ENCODE peak calls at places on chromosomes 13 and 19, in four cellular contexts. G is dorsolateral prefrontal cortex, P is transverse colon, O is GM23338. U is an unnamed sample.

GRCh38 chr13:111093634-111094033 is 21.5 kb upstream of the ARHGEF7 start:
- DNase-seq in G (no peak), P (no peak), O (peak), U (no peak)

GRCh38 chr13:36352350-36352749 is 6.2 kb upstream of the SPART start:
- DNase-seq in G (no peak), P (no peak), O (no peak), U (no peak)

GRCh38 chr13:43478178-43478577 is 308.6 kb downstream of the ENOX1 start:
- DNase-seq in G (no peak), P (no peak), O (no peak), U (no peak)

GRCh38 chr19:18385675-18386542 is at the start of gene GDF15:
- DNase-seq in G (no peak), P (peak), O (peak), U (peak)

GRCh38 chr19:49014123-49014869 is 2.6 kb downstream of the LHB start:
- DNase-seq in G (no peak), P (no peak), O (no peak), U (no peak)

GRCh38 chr19:5863030-5863665 is 7.2 kb downstream of the FUT5 start:
- DNase-seq in G (no peak), P (no peak), O (no peak), U (no peak)

GRCh38 chr19:37933965-37934364 is 27.0 kb downstream of the SIPA1L3 start:
- DNase-seq in G (no peak), P (no peak), O (no peak), U (peak)

GRCh38 chr19:10432736-10433130 is 12.4 kb downstream of the PDE4A start:
- DNase-seq in G (no peak), P (no peak), O (peak), U (no peak)

GRCh38 chr19:16386619-16387240 is 62.1 kb downstream of the KLF2 start:
- DNase-seq in G (no peak), P (no peak), O (peak), U (peak)

GRCh38 chr13:21060063-21060826 is 1.1 kb downstream of the LATS2 start:
- DNase-seq in G (no peak), P (peak), O (peak), U (peak)

GRCh38 chr13:51177188-51177587 is 45.0 kb upstream of the FAM124A start:
- DNase-seq in G (no peak), P (no peak), O (no peak), U (no peak)

GRCh38 chr19:40370997-40371801 is 18.8 kb downstream of the HIPK4 start:
- DNase-seq in G (no peak), P (no peak), O (no peak), U (no peak)

GRCh38 chr13:87130401-87130800 is 540.8 kb upstream of the SLITRK5 start:
- DNase-seq in G (no peak), P (no peak), O (no peak), U (no peak)

GRCh38 chr19:4519172-4519496 is 848 bp upstream of the PLIN4 start:
- DNase-seq in G (no peak), P (no peak), O (no peak), U (no peak)

GRCh38 chr13:64746845-64747244 is 2483.3 kb downstream of the PCDH9 start:
- DNase-seq in G (no peak), P (no peak), O (peak), U (no peak)

GRCh38 chr19:3161453-3161852 is 17.1 kb upstream of the S1PR4 start:
- DNase-seq in G (no peak), P (no peak), O (no peak), U (no peak)

GRCh38 chr13:40635315-40635995 is 31.0 kb downstream of the FOXO1 start:
- DNase-seq in G (no peak), P (no peak), O (no peak), U (no peak)

GRCh38 chr13:44972956-44973581 is 16.2 kb downstream of the NUFIP1 start:
- DNase-seq in G (no peak), P (no peak), O (peak), U (no peak)

GRCh38 chr13:46489586-46490023 is 63.4 kb upstream of the LRCH1 start:
- DNase-seq in G (no peak), P (no peak), O (no peak), U (no peak)

GRCh38 chr19:33376931-33377557 is 3.5 kb downstream of the CEBPG start:
- DNase-seq in G (no peak), P (peak), O (no peak), U (peak)
- H3K4me3 ChIP-seq in G (no peak), P (peak), O (no peak), U (no peak)

GRCh38 chr13:71303144-71303543 is 563.9 kb downstream of the DACH1 start:
- DNase-seq in G (no peak), P (no peak), O (peak), U (no peak)
- TF ChIP-seq CTCF in G (no peak), P (no peak), O (peak), U (no peak)

DNA sequence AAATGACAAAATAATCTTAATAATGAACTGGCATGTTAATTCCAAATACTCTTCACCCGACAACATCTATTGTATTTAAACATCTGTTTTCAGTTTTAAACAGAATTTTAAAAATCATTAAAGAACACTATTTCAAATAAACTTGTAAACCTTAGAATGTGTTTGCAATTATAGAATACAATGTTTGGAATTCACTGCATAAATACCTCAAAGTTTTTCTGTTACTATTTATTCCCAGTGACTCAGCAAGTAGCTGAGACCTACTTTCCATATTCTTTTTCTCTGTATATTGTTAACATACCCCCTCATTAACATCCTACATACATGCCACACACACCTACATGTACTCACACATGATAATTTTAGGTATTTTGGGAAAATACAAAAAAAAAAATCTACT is 1134.3 kb downstream of the SLITRK1 start:
- DNase-seq in G (no peak), P (no peak), O (no peak), U (no peak)
- H3K4me3 ChIP-seq in G (no peak), P (no peak), O (no peak), U (no peak)

GRCh38 chr19:58450836-58451357 is 525 bp upstream of the ZNF324B start:
- DNase-seq in G (no peak), P (peak), O (no peak), U (no peak)

GRCh38 chr19:58455306-58455705 is 3.9 kb downstream of the ZNF324B start:
- DNase-seq in G (no peak), P (no peak), O (no peak), U (no peak)

GRCh38 chr19:58453743-58454142 is 2.3 kb downstream of the ZNF324B start:
- DNase-seq in G (no peak), P (no peak), O (no peak), U (no peak)

GRCh38 chr19:58456111-58456510 is 4.7 kb downstream of the ZNF324B start:
- DNase-seq in G (no peak), P (no peak), O (no peak), U (no peak)

GRCh38 chr19:58451358-58452101 is at the start of gene ZNF324B:
- DNase-seq in G (peak), P (peak), O (peak), U (peak)
- TF ChIP-seq CTCF in G (no peak), P (no peak), O (no peak), U (no peak)

DNA sequence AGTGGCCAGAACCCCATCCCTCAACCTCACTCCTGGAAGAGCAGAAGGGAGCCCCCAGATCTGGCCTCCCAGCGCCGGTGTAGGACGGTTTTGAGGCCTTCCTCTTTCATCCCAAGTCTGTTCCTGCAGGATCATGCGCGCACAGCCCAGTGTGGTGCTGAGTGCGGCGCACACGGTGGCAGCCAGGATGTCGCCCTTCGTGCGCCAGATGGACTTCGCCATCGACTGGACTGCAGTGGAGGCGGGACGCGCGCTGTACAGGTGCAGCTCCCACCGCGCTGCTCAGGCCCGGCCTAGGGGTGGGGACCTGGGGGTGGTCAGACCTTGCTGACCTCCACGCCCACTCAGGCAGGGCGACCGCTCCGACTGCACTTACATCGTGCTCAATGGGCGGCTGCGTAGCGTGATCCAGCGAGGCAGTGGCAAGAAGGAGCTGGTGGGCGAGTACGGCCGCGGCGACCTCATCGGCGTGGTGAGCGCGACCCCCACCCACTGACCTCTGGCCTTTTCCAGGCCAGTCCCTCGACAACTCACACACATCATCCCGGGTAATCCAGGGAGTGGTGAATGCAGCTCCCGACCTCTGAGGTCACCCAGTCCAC is 14.8 kb downstream of the PNPLA6 start:
- DNase-seq in G (no peak), P (no peak), O (no peak), U (no peak)
- H3K4me3 ChIP-seq in G (no peak), P (no peak), O (peak), U (no peak)

GRCh38 chr19:42360787-42361544 is 29.1 kb downstream of the CNFN start:
- DNase-seq in G (no peak), P (no peak), O (peak), U (no peak)

GRCh38 chr19:42363614-42364346 is 26.3 kb downstream of the CNFN start:
- DNase-seq in G (no peak), P (no peak), O (no peak), U (peak)

GRCh38 chr19:42362891-42363440 is 27.1 kb downstream of the CNFN start:
- DNase-seq in G (no peak), P (no peak), O (no peak), U (no peak)

GRCh38 chr19:42361545-42361910 is 28.6 kb downstream of the CNFN start:
- DNase-seq in G (no peak), P (no peak), O (no peak), U (no peak)

GRCh38 chr19:42362342-42362741 is 27.8 kb downstream of the CNFN start:
- DNase-seq in G (no peak), P (no peak), O (no peak), U (no peak)
- TF ChIP-seq CTCF in G (no peak), P (no peak), O (no peak), U (no peak)

DNA sequence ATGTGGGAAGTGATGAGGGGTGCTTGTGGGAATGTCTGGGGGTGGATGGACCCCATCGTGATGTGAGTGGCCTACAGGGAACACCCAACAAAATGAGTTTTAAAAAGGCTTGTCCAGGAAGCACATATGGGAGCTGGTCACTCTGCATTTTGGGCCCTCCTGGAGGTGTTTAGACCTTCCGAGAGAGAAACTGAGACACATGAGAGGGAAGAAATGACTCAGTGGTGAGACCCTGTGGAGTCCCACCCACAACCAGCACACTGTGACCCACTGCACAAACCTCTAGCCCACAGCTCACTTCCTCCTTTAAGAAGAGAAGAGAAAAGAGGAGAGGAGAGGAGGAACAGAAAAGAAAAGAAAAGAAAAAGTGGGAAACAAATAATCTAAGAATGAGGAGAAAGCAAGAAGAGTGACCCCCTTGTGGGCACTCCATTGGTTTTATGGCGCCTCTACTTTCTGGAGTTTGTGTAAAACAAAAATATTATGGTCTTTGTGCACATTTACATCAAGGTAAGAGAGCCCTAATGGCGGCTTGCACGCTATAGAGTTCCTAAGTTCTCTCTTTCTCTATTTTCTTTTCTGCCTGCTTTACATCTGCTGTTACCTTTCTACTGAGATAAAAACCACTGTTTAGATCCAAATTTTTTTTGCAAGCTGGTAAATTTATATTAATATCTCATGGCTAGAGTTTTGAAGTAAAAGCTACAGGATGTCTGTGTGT is 13.3 kb upstream of the LILRB1 start:
- DNase-seq in G (no peak), P (peak), O (no peak), U (peak)
- H3K4me3 ChIP-seq in G (no peak), P (peak), O (no peak), U (peak)

GRCh38 chr13:42216422-42216735 is 55.6 kb upstream of the AKAP11 start:
- DNase-seq in G (no peak), P (no peak), O (no peak), U (no peak)
- TF ChIP-seq CTCF in G (no peak), P (no peak), O (no peak), U (no peak)

GRCh38 chr13:94090773-94091172 is 388.7 kb downstream of the DCT start:
- DNase-seq in G (no peak), P (no peak), O (no peak), U (no peak)
- H3K4me3 ChIP-seq in G (no peak), P (no peak), O (no peak), U (no peak)

DNA sequence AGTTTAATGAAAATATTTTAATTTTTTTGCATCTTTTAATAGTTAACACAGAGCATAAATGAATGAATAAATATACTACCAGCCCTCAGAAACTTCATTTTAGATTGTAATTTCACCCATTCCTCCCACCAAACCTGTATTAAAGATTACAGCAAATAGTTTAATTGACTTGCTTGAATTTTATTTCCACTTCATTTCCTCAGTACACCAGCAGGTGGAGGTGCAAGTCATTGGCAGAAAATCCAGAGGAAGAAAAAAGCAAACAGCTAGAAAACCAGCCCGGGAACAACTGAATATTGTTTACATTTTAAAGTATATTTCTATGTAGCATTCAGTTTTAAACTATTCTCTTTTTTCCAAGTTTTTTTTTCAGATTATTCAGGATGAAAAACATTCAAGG is 177.8 kb downstream of the OLFM4 start:
- DNase-seq in G (no peak), P (no peak), O (peak), U (no peak)
- TF ChIP-seq CTCF in G (peak), P (no peak), O (peak), U (no peak)